ENCODE peak calls at places on chromosomes 3 and 15, in four cellular contexts. G is NCI-H748 treated with DMSO at 0.1 percent for 48 hours, Y is NCI-H1105, E is HFF-Myc. F is an unnamed sample.

GRCh38 chr3:42694366-42694765 is 8.2 kb downstream of the HHATL start:
- DNase-seq in G (no peak), Y (no peak), E (no peak), F (no peak)

GRCh38 chr3:6249679-6250078 is 611.2 kb upstream of the GRM7 start:
- DNase-seq in G (no peak), Y (no peak), E (no peak), F (no peak)

GRCh38 chr3:64462203-64463120 is 225.3 kb downstream of the ADAMTS9 start:
- DNase-seq in G (no peak), Y (no peak), E (no peak), F (peak; percentile 68)

GRCh38 chr15:77083381-77084160 is 12.7 kb upstream of the TSPAN3 start:
- DNase-seq in G (peak; percentile 65), Y (peak; percentile 68), E (no peak), F (no peak)

GRCh38 chr3:38578081-38578475 is 71.4 kb downstream of the SCN5A start:
- DNase-seq in G (no peak), Y (no peak), E (no peak), F (no peak)

GRCh38 chr3:17632401-17633100 is 109.9 kb downstream of the TBC1D5 start:
- DNase-seq in G (no peak), Y (no peak), E (no peak), F (peak; percentile 26)

GRCh38 chr3:130748981-130749380 is 2.4 kb upstream of the PIK3R4 start:
- DNase-seq in G (no peak), Y (no peak), E (no peak), F (no peak)

GRCh38 chr15:28954466-28955159 is 68.8 kb downstream of the APBA2 start:
- DNase-seq in G (no peak), Y (no peak), E (no peak), F (no peak)

GRCh38 chr3:194867270-194867983 is 181.7 kb downstream of the FAM43A start:
- DNase-seq in G (no peak), Y (no peak), E (no peak), F (no peak)

GRCh38 chr3:147943265-147943945 is 534.2 kb downstream of the ZIC1 start:
- DNase-seq in G (no peak), Y (no peak), E (peak; percentile 77), F (peak; percentile 71)

GRCh38 chr3:28761380-28761779 is 412.8 kb upstream of the AZI2 start:
- DNase-seq in G (no peak), Y (no peak), E (no peak), F (no peak)

GRCh38 chr3:197522881-197523342 is 32.9 kb downstream of the BDH1 start:
- DNase-seq in G (no peak), Y (no peak), E (no peak), F (no peak)

GRCh38 chr15:39539466-39539865 is 41.4 kb upstream of the THBS1 start:
- DNase-seq in G (no peak), Y (no peak), E (no peak), F (no peak)

GRCh38 chr3:94175677-94176076 is 112.8 kb downstream of the NSUN3 start:
- DNase-seq in G (no peak), Y (no peak), E (no peak), F (no peak)

GRCh38 chr3:97510795-97511194 is 253.8 kb upstream of the ARL6 start:
- DNase-seq in G (peak; percentile 16), Y (no peak), E (no peak), F (no peak)

GRCh38 chr15:55661431-55661830 is 73.3 kb upstream of the PYGO1 start:
- DNase-seq in G (no peak), Y (no peak), E (no peak), F (no peak)

GRCh38 chr3:38102073-38102844 is 34.7 kb downstream of the ACAA1 start:
- DNase-seq in G (no peak), Y (no peak), E (no peak), F (no peak)

GRCh38 chr3:69379661-69380060 is 6.2 kb downstream of the FRMD4B start:
- DNase-seq in G (no peak), Y (peak; percentile 39), E (no peak), F (no peak)

GRCh38 chr3:136042608-136043221 is 77.2 kb downstream of the PPP2R3A start:
- DNase-seq in G (peak; percentile 29), Y (peak; percentile 68), E (peak; percentile 40), F (no peak)

GRCh38 chr3:192284443-192285072 is 442.8 kb downstream of the FGF12 start:
- DNase-seq in G (no peak), Y (no peak), E (no peak), F (no peak)